ENCODE peak calls at places on chromosomes 2 and 18, in ten cellular contexts. M, A, O, C, E, U, V, L, N and P are unnamed samples.

GRCh38 chr18:67615876-67616275 is 99.4 kb upstream of the DSEL start:
- DNase-seq in N (no peak), A (no peak), L (no peak), M (no peak), C (no peak), V (no peak), E (no peak), U (no peak), O (no peak), P (no peak)

GRCh38 chr2:241935314-241935713 is 65.8 kb downstream of the RTP5 start:
- DNase-seq in N (no peak), L (peak), V (no peak), U (no peak), A (peak), M (peak), O (no peak), E (no peak), C (no peak), P (no peak)

GRCh38 chr18:48902023-48902855 is 48.5 kb downstream of the SMAD7 start:
- DNase-seq in L (peak), A (peak), O (peak), V (peak), M (no peak), U (no peak), N (no peak), C (no peak), E (peak), P (peak)

GRCh38 chr18:76564636-76565237 is 69.7 kb upstream of the ZNF516 start:
- DNase-seq in N (no peak), L (no peak), U (no peak), O (no peak), V (no peak), E (no peak), C (no peak), M (no peak), A (no peak), P (no peak)

GRCh38 chr2:10918661-10919414 is 7.1 kb downstream of the KCNF1 start:
- DNase-seq in N (no peak), C (no peak), L (no peak), V (peak), M (no peak), E (no peak), A (no peak), U (no peak), O (no peak), P (no peak)

GRCh38 chr2:72271276-72271614 is 123.6 kb upstream of the CYP26B1 start:
- DNase-seq in E (no peak), L (no peak), N (no peak), U (no peak), O (no peak), C (no peak), A (no peak), M (no peak), V (no peak), P (no peak)

GRCh38 chr2:59196511-59196910 is 955.4 kb upstream of the FANCL start:
- DNase-seq in A (no peak), L (no peak), N (no peak), V (no peak), C (no peak), M (no peak), U (no peak), O (no peak), E (no peak), P (no peak)

GRCh38 chr2:202750778-202751427 is 116.1 kb downstream of the FAM117B start:
- DNase-seq in M (no peak), L (no peak), A (no peak), U (no peak), V (no peak), N (no peak), E (no peak), O (no peak), C (no peak), P (no peak)

GRCh38 chr2:173217106-173217840 is 137.4 kb upstream of the CDCA7 start:
- DNase-seq in L (no peak), E (peak), M (no peak), U (no peak), V (no peak), A (no peak), N (no peak), O (no peak), C (no peak), P (no peak)

GRCh38 chr2:225008935-225009334 is 33.3 kb downstream of the DOCK10 start:
- DNase-seq in N (no peak), U (no peak), O (no peak), L (no peak), A (no peak), M (no peak), V (peak), E (no peak), C (no peak), P (no peak)

GRCh38 chr2:174342600-174343342 is 8.0 kb downstream of the SP9 start:
- DNase-seq in E (peak), L (no peak), O (no peak), C (no peak), V (no peak), U (no peak), M (peak), A (no peak), N (no peak), P (no peak)

GRCh38 chr2:28649481-28650260 is 102.0 kb upstream of the PPP1CB start:
- DNase-seq in N (no peak), E (no peak), M (peak), L (peak), V (peak), U (no peak), O (no peak), C (no peak), A (peak), P (no peak)

GRCh38 chr2:238141541-238142318 is 3.3 kb downstream of the KLHL30 start:
- DNase-seq in N (no peak), V (peak), E (no peak), L (no peak), C (no peak), M (no peak), O (no peak), U (no peak), A (peak), P (no peak)

GRCh38 chr2:136060401-136060940 is 57.5 kb downstream of the CXCR4 start:
- DNase-seq in C (no peak), N (no peak), O (no peak), E (no peak), L (no peak), U (no peak), M (no peak), V (peak), A (no peak), P (peak)

GRCh38 chr2:235433860-235434259 is 60.0 kb upstream of the AGAP1 start:
- DNase-seq in M (no peak), U (no peak), N (no peak), L (no peak), C (no peak), O (peak), A (peak), E (peak), V (peak), P (peak)

GRCh38 chr2:28209312-28209711 is 183.3 kb upstream of the FOSL2 start:
- DNase-seq in E (no peak), A (no peak), L (no peak), V (peak), C (no peak), M (no peak), N (no peak), U (no peak), O (no peak), P (no peak)

GRCh38 chr2:134628453-134628852 is 90.3 kb downstream of the TMEM163 start:
- DNase-seq in M (no peak), U (no peak), A (no peak), V (no peak), L (no peak), N (no peak), O (no peak), E (no peak), C (no peak), P (no peak)

GRCh38 chr2:220779918-220780317 is 792.2 kb downstream of the EPHA4 start:
- DNase-seq in C (no peak), L (no peak), E (no peak), U (no peak), A (peak), N (no peak), V (no peak), M (no peak), O (no peak), P (peak)